ENCODE peak calls at places on chromosomes 2 and 18, in ten cellular contexts. N is aorta, V is brain microvascular endothelial cell, E is prostate gland, X is colonic mucosa, H is psoas muscle, U is cardiac muscle cell, A is ascending aorta, D is IMR-90, G is heart left ventricle. L is an unnamed sample.

GRCh38 chr2:61181382-61182058 is 19.5 kb downstream of the C2orf74 start:
- DNase-seq in N (no peak), V (no peak), E (no peak), X (no peak), H (no peak), U (no peak), A (no peak), D (no peak), G (no peak), L (no peak)

GRCh38 chr2:173720310-173720709 is 244.9 kb downstream of the SP3 start:
- DNase-seq in N (no peak), V (peak), E (no peak), X (no peak), H (no peak), U (no peak), A (no peak), D (peak), G (no peak), L (no peak)

GRCh38 chr2:154655499-154655898 is 43.0 kb upstream of the KCNJ3 start:
- DNase-seq in N (no peak), V (no peak), E (no peak), X (no peak), H (no peak), U (no peak), A (no peak), D (no peak), G (no peak), L (no peak)

GRCh38 chr2:173106959-173107628 is 31.4 kb downstream of the MAP3K20 start:
- DNase-seq in N (no peak), V (no peak), E (no peak), X (no peak), H (no peak), U (no peak), A (no peak), D (no peak), G (no peak), L (no peak)

GRCh38 chr18:48951448-48952286 is 902 bp upstream of the SMAD7 start:
- DNase-seq in N (peak), V (peak), E (peak), X (peak), H (peak), U (peak), A (peak), D (peak), G (peak), L (peak)

GRCh38 chr18:36323421-36323820 is 25.9 kb downstream of the FHOD3 start:
- DNase-seq in N (no peak), V (no peak), E (no peak), X (no peak), H (no peak), U (no peak), A (no peak), D (no peak), G (no peak), L (no peak)

GRCh38 chr18:13376298-13376840 is 157.8 kb downstream of the LDLRAD4 start:
- DNase-seq in N (no peak), V (no peak), E (no peak), X (no peak), H (no peak), U (no peak), A (no peak), D (no peak), G (no peak), L (peak)

GRCh38 chr2:44548221-44549098 is 186.7 kb downstream of the CAMKMT start:
- DNase-seq in N (no peak), V (no peak), E (no peak), X (no peak), H (no peak), U (no peak), A (no peak), D (no peak), G (no peak), L (no peak)

GRCh38 chr2:191846787-191847620 is at the start of gene CAVIN2:
- DNase-seq in N (peak), V (peak), E (peak), X (peak), H (peak), U (no peak), A (peak), D (peak), G (peak), L (no peak)

GRCh38 chr2:105144941-105145300 is 96.6 kb upstream of the GPR45 start:
- DNase-seq in N (no peak), V (no peak), E (no peak), X (no peak), H (no peak), U (no peak), A (no peak), D (no peak), G (no peak), L (no peak)

GRCh38 chr2:240960309-240960962 is 38.0 kb upstream of the SNED1 start:
- DNase-seq in N (no peak), V (no peak), E (no peak), X (peak), H (no peak), U (peak), A (peak), D (peak), G (peak), L (no peak)

GRCh38 chr2:105296017-105296611 is 33.4 kb downstream of the TGFBRAP1 start:
- DNase-seq in N (no peak), V (no peak), E (peak), X (no peak), H (no peak), U (no peak), A (no peak), D (no peak), G (no peak), L (no peak)

GRCh38 chr18:64330161-64330560 is 181.3 kb upstream of the LINC00305 start:
- DNase-seq in N (no peak), V (no peak), E (no peak), X (no peak), H (no peak), U (peak), A (no peak), D (no peak), G (no peak), L (no peak)

GRCh38 chr2:100876231-100876860 is 56.4 kb downstream of the NPAS2 start:
- DNase-seq in N (no peak), V (peak), E (no peak), X (no peak), H (no peak), U (no peak), A (no peak), D (peak), G (no peak), L (no peak)

GRCh38 chr2:164981217-164981990 is 26.1 kb upstream of the SLC38A11 start:
- DNase-seq in N (no peak), V (no peak), E (no peak), X (no peak), H (no peak), U (no peak), A (no peak), D (peak), G (no peak), L (no peak)

GRCh38 chr2:100524331-100524730 is 38.5 kb upstream of the PDCL3 start:
- DNase-seq in N (no peak), V (peak), E (no peak), X (no peak), H (no peak), U (no peak), A (no peak), D (peak), G (no peak), L (no peak)

GRCh38 chr2:37843554-37843953 is 81.5 kb upstream of the RMDN2 start:
- DNase-seq in N (no peak), V (no peak), E (no peak), X (no peak), H (no peak), U (no peak), A (no peak), D (peak), G (no peak), L (no peak)

GRCh38 chr2:65317841-65318240 is 90.2 kb downstream of the ACTR2 start:
- DNase-seq in N (no peak), V (no peak), E (no peak), X (no peak), H (no peak), U (no peak), A (peak), D (peak), G (no peak), L (no peak)

GRCh38 chr2:164606557-164606956 is 14.7 kb downstream of the GRB14 start:
- DNase-seq in N (no peak), V (peak), E (no peak), X (no peak), H (no peak), U (no peak), A (no peak), D (no peak), G (no peak), L (no peak)

GRCh38 chr2:101113441-101114267 is 37.5 kb downstream of the TBC1D8 start:
- DNase-seq in N (no peak), V (peak), E (peak), X (peak), H (no peak), U (no peak), A (no peak), D (peak), G (no peak), L (no peak)

GRCh38 chr2:41136966-41137494 is 685.1 kb upstream of the SLC8A1 start:
- DNase-seq in N (no peak), V (peak), E (no peak), X (no peak), H (no peak), U (no peak), A (no peak), D (no peak), G (no peak), L (no peak)

GRCh38 chr2:174716785-174717184 is 47.5 kb downstream of the CHRNA1 start:
- DNase-seq in N (no peak), V (no peak), E (no peak), X (no peak), H (no peak), U (no peak), A (no peak), D (no peak), G (no peak), L (no peak)

GRCh38 chr18:22639626-22640025 is 221.9 kb upstream of the CTAGE1 start:
- DNase-seq in N (no peak), V (peak), E (no peak), X (no peak), H (no peak), U (no peak), A (no peak), D (peak), G (no peak), L (no peak)

GRCh38 chr2:25552343-25552742 is 121.0 kb downstream of the DTNB start:
- DNase-seq in N (no peak), V (no peak), E (no peak), X (no peak), H (no peak), U (no peak), A (no peak), D (no peak), G (no peak), L (no peak)

GRCh38 chr2:203072371-203072770 is 57.7 kb downstream of the NBEAL1 start:
- DNase-seq in N (no peak), V (no peak), E (no peak), X (no peak), H (no peak), U (no peak), A (no peak), D (no peak), G (no peak), L (no peak)

GRCh38 chr2:183215917-183216316 is 91.7 kb downstream of the NUP35 start:
- DNase-seq in N (no peak), V (no peak), E (no peak), X (no peak), H (no peak), U (no peak), A (no peak), D (no peak), G (no peak), L (no peak)

GRCh38 chr2:143950675-143951074 is 569.2 kb downstream of the ZEB2 start:
- DNase-seq in N (no peak), V (no peak), E (no peak), X (no peak), H (no peak), U (no peak), A (no peak), D (no peak), G (no peak), L (no peak)

GRCh38 chr2:170324640-170325046 is 146.7 kb downstream of the MYO3B start:
- DNase-seq in N (no peak), V (peak), E (peak), X (peak), H (no peak), U (peak), A (no peak), D (peak), G (no peak), L (peak)

GRCh38 chr2:46812381-46813024 is 103.1 kb downstream of the MCFD2 start:
- DNase-seq in N (peak), V (peak), E (peak), X (peak), H (peak), U (no peak), A (peak), D (peak), G (peak), L (no peak)

GRCh38 chr18:9386872-9387271 is 52.3 kb downstream of the TWSG1 start:
- DNase-seq in N (no peak), V (no peak), E (no peak), X (no peak), H (no peak), U (no peak), A (no peak), D (no peak), G (no peak), L (no peak)

GRCh38 chr2:121368841-121369240 is 83.8 kb upstream of the TFCP2L1 start:
- DNase-seq in N (no peak), V (no peak), E (no peak), X (no peak), H (no peak), U (no peak), A (no peak), D (peak), G (no peak), L (no peak)

GRCh38 chr2:173568054-173568453 is 213.4 kb downstream of the CDCA7 start:
- DNase-seq in N (peak), V (peak), E (no peak), X (peak), H (peak), U (peak), A (no peak), D (no peak), G (peak), L (no peak)

GRCh38 chr2:165587335-165587938 is 117.9 kb downstream of the CSRNP3 start:
- DNase-seq in N (no peak), V (no peak), E (no peak), X (peak), H (no peak), U (no peak), A (no peak), D (no peak), G (no peak), L (no peak)

GRCh38 chr18:23890589-23890988 is 124.0 kb upstream of the TTC39C start:
- DNase-seq in N (no peak), V (peak), E (no peak), X (no peak), H (no peak), U (no peak), A (no peak), D (peak), G (no peak), L (no peak)

GRCh38 chr2:201411421-201411820 is 39.8 kb downstream of the TRAK2 start:
- DNase-seq in N (no peak), V (no peak), E (no peak), X (no peak), H (no peak), U (no peak), A (no peak), D (peak), G (no peak), L (no peak)

GRCh38 chr2:61750624-61751023 is 103.2 kb downstream of the FAM161A start:
- DNase-seq in N (no peak), V (peak), E (no peak), X (no peak), H (no peak), U (no peak), A (no peak), D (peak), G (no peak), L (no peak)

GRCh38 chr18:48264508-48264907 is 144.7 kb downstream of the ZBTB7C start:
- DNase-seq in N (peak), V (no peak), E (no peak), X (no peak), H (no peak), U (no peak), A (no peak), D (no peak), G (no peak), L (no peak)

DNA sequence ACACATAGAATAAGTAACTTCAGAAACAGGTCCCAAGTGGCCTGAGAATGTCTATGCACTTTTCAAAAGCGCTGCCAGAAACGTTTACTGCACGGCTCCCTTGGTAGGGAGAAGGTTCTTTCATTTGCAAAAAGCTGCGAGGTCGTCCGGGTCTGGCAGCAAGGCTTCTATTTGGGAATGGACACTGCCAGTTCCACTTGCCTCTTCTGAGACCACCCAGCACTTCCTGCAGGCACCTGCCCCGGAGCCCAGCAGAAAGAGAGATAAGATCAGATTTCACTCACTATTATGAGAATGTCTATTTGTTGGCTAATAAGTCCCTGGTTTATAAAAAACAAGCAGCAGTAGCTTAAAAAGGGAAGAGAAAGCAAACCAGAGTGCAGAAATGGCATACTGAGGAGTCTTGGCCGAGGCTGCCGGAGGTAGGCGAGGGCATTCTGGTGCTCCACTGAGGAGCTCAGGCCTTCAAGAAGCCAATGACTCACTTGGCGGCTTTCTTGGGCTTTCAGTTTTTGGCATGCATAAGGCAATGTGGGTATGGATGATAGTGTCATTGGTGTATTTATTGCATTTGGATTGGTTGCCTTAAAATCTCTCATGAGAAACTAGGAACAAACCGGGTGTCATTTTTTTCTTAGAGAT is 119.4 kb upstream of the ARL5A start:
- DNase-seq in N (peak), V (peak), E (peak), X (no peak), H (peak), U (no peak), A (peak), D (no peak), G (no peak), L (no peak)
- H3K27ac ChIP-seq in N (peak), V (no peak), E (peak), X (no peak), H (no peak), U (no peak), A (peak), D (no peak), G (no peak), L (no peak)

GRCh38 chr2:217951521-217952247 is 51.1 kb downstream of the TNS1 start:
- DNase-seq in N (no peak), V (no peak), E (no peak), X (no peak), H (peak), U (no peak), A (peak), D (no peak), G (peak), L (no peak)

GRCh38 chr2:217952409-217952808 is 50.4 kb downstream of the TNS1 start:
- DNase-seq in N (no peak), V (no peak), E (no peak), X (no peak), H (no peak), U (no peak), A (peak), D (no peak), G (peak), L (no peak)

GRCh38 chr2:217949448-217949847 is 53.3 kb downstream of the TNS1 start:
- DNase-seq in N (no peak), V (no peak), E (no peak), X (no peak), H (no peak), U (no peak), A (no peak), D (no peak), G (no peak), L (no peak)

GRCh38 chr2:217950401-217950871 is 52.4 kb downstream of the TNS1 start:
- DNase-seq in N (no peak), V (no peak), E (no peak), X (no peak), H (no peak), U (no peak), A (peak), D (no peak), G (peak), L (no peak)

DNA sequence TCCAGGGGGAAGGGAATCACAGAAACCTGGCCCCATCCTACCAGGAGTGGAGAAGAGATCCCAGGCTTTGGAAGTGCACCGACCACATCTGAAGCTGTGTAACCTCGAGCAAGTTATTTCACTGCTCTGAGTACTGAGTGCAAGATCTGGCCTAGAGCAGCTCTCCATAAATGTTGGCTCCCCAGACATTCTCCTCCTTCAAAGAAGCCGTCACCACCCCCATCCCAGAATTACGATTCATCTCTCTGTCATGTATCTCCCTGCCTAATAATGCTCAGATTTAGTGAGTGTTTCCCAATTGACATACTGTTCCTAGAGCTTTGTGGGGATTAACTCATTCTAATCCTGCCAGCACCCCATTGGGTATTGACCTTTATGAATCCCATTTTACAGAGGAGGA is 51.7 kb downstream of the TNS1 start:
- DNase-seq in N (no peak), V (no peak), E (no peak), X (no peak), H (peak), U (no peak), A (peak), D (no peak), G (peak), L (no peak)
- H3K27ac ChIP-seq in N (no peak), V (no peak), E (peak), X (no peak), H (peak), U (no peak), A (peak), D (no peak), G (peak), L (no peak)

DNA sequence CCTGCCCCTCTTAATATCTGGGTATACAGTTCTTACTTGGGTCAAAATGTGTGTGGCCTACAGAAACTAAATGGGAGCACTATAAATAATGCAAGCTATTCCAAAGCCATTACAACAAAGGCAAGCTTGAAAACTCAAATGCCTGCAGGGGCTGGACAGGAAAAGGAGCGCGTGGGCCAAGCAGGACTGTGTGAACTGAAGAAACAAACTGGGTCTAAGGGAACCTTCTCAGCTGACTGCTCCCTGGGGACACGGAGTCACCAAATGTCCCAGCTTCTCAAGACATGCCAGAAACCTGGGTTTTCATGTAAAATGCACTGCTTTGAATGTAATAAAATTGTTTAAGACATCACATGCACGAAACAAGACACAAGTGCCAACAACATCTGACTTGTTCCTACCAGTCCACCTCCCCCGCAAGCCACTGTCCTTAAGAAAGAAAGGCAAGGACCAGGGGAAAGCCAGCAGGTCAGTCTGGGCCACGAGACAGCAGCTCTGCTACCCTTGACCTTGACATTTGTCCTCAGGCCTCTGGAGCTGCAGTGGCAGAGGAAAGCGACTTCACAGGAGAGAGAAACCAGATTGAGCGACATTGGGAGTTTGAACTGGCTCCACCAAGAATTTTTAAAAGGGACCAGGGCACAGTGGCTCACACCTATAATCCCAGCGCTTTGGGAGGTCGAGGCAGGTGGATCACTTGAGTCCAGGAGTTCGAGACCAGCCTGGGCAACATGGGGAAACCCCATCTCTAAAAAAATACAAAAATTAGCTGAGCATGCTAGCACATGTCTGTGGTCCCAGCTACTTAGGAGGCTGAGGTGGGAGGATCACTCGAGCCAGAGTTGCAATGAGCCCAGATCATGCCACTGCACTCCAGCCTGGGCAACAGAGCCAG is 89.7 kb upstream of the SH3BP4 start:
- DNase-seq in N (peak), V (no peak), E (peak), X (no peak), H (no peak), U (peak), A (peak), D (no peak), G (peak), L (no peak)
- H3K27ac ChIP-seq in N (no peak), V (no peak), E (peak), X (no peak), H (peak), U (peak), A (no peak), D (no peak), G (peak), L (no peak)

DNA sequence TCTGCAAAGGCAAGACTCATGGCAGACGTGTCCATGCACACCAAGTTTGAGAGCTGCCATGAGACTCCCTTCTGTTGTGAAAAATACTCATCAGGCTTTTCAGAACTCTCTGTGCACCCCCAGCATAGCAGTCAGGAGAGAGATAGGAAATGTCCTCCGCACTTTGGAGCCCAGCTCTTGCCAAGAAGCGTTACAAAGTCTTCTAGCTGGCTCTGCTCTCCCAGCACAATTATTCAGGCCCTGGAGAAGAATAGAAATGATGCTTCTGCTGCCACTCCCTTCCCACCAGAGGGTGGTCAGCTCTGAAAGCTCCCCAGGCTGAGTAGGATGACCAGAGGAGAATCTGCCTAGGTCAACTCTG is 594.4 kb upstream of the ID2 start:
- DNase-seq in N (no peak), V (no peak), E (no peak), X (no peak), H (no peak), U (no peak), A (no peak), D (no peak), G (no peak), L (no peak)
- H3K27ac ChIP-seq in N (no peak), V (peak), E (no peak), X (no peak), H (no peak), U (no peak), A (no peak), D (peak), G (no peak), L (no peak)